ENCODE peak calls at places on chromosomes 12 and 14, in seven cellular contexts. S, R, N, W, J, V and P are unnamed samples.

GRCh38 chr12:58877243-58877743 is 43.0 kb downstream of the LRIG3 start:
- DNase-seq in S (peak; percentile 29), R (no peak), N (no peak), W (no peak), J (no peak), V (no peak), P (no peak)

GRCh38 chr14:29227631-29228030 is 461.0 kb downstream of the FOXG1 start:
- DNase-seq in S (no peak), R (no peak), N (no peak), W (no peak), J (no peak), V (no peak), P (no peak)

GRCh38 chr14:92415969-92416368 is 93.0 kb downstream of the SLC24A4 start:
- DNase-seq in S (no peak), R (no peak), N (no peak), W (no peak), J (no peak), V (no peak), P (no peak)

GRCh38 chr12:132711169-132711843 is 664 bp downstream of the PGAM5 start:
- DNase-seq in S (no peak), R (no peak), N (no peak), W (no peak), J (no peak), V (no peak), P (peak; percentile 30)

GRCh38 chr12:128268348-128268725 is 1.4 kb downstream of the TMEM132C start:
- DNase-seq in S (no peak), R (no peak), N (no peak), W (no peak), J (no peak), V (no peak), P (no peak)

GRCh38 chr14:32417956-32418552 is 89.0 kb downstream of the AKAP6 start:
- DNase-seq in S (peak; percentile 15), R (peak; percentile 22), N (no peak), W (no peak), J (no peak), V (no peak), P (no peak)

GRCh38 chr12:12975322-12976077 is 23.5 kb upstream of the GPRC5D start:
- DNase-seq in S (no peak), R (peak; percentile 33), N (no peak), W (no peak), J (no peak), V (no peak), P (no peak)

GRCh38 chr14:32509632-32510187 is 180.6 kb downstream of the AKAP6 start:
- DNase-seq in S (no peak), R (peak; percentile 74), N (no peak), W (no peak), J (no peak), V (peak; percentile 76), P (no peak)

GRCh38 chr12:14313379-14313778 is 52.1 kb upstream of the ATF7IP start:
- DNase-seq in S (no peak), R (no peak), N (no peak), W (no peak), J (no peak), V (no peak), P (no peak)

GRCh38 chr12:104137175-104137901 is 672 bp downstream of the NFYB start:
- DNase-seq in S (no peak), R (peak; percentile 29), N (peak; percentile 56), W (peak; percentile 76), J (peak; percentile 23), V (peak; percentile 12), P (peak; percentile 33)

GRCh38 chr14:72610831-72611200 is 283.1 kb downstream of the DPF3 start:
- DNase-seq in S (no peak), R (no peak), N (no peak), W (peak; percentile 42), J (no peak), V (no peak), P (peak; percentile 2)

GRCh38 chr12:54891717-54892478 is 37.6 kb downstream of the MUCL1 start:
- DNase-seq in S (no peak), R (no peak), N (no peak), W (no peak), J (no peak), V (no peak), P (no peak)

GRCh38 chr14:61644834-61645233 is 50.5 kb upstream of the HIF1A start:
- DNase-seq in S (no peak), R (no peak), N (no peak), W (no peak), J (no peak), V (no peak), P (no peak)

GRCh38 chr12:46843811-46844210 is 18.0 kb upstream of the SLC38A4 start:
- DNase-seq in S (no peak), R (no peak), N (no peak), W (no peak), J (no peak), V (no peak), P (no peak)

GRCh38 chr14:56854325-56854724 is 44.0 kb upstream of the OTX2 start:
- DNase-seq in S (no peak), R (no peak), N (no peak), W (no peak), J (no peak), V (no peak), P (no peak)

GRCh38 chr14:76337619-76338545 is 38.1 kb upstream of the ESRRB start:
- DNase-seq in S (no peak), R (no peak), N (no peak), W (no peak), J (no peak), V (no peak), P (no peak)

GRCh38 chr12:71397433-71397954 is 42.1 kb upstream of the LGR5 start:
- DNase-seq in S (no peak), R (no peak), N (no peak), W (no peak), J (no peak), V (no peak), P (no peak)

GRCh38 chr14:75132374-75133086 is 5.7 kb upstream of the NEK9 start:
- DNase-seq in S (no peak), R (peak; percentile 38), N (no peak), W (no peak), J (peak; percentile 24), V (peak; percentile 35), P (peak; percentile 49)

GRCh38 chr12:111748867-111749266 is 17.9 kb upstream of the ALDH2 start:
- DNase-seq in S (no peak), R (no peak), N (no peak), W (no peak), J (no peak), V (no peak), P (no peak)

GRCh38 chr14:65834812-65835211 is 422.3 kb downstream of the FUT8 start:
- DNase-seq in S (no peak), R (no peak), N (no peak), W (no peak), J (no peak), V (no peak), P (no peak)

GRCh38 chr14:106551265-106551664 is 1024.9 kb downstream of the TMEM121 start:
- DNase-seq in S (no peak), R (no peak), N (no peak), W (no peak), J (no peak), V (no peak), P (no peak)

GRCh38 chr14:106562451-106562850 is 1036.1 kb downstream of the TMEM121 start:
- DNase-seq in S (no peak), R (no peak), N (no peak), W (no peak), J (no peak), V (no peak), P (no peak)

GRCh38 chr14:106556665-106557289 is 1030.4 kb downstream of the TMEM121 start:
- DNase-seq in S (no peak), R (no peak), N (peak; percentile 77), W (no peak), J (peak; percentile 65), V (no peak), P (no peak)
- TF ChIP-seq CTCF in S (no peak), R (peak; percentile 6), N (peak; percentile 72), W (peak; percentile 42), J (peak; percentile 96), V (no peak), P (no peak)

GRCh38 chr12:99658950-99659349 is 11.4 kb downstream of the GARIN6 start:
- DNase-seq in S (no peak), R (no peak), N (no peak), W (no peak), J (no peak), V (no peak), P (no peak)
- TF ChIP-seq CTCF in S (no peak), R (peak; percentile 15), N (no peak), W (peak; percentile 68), J (no peak), V (no peak), P (peak; percentile 57)

DNA sequence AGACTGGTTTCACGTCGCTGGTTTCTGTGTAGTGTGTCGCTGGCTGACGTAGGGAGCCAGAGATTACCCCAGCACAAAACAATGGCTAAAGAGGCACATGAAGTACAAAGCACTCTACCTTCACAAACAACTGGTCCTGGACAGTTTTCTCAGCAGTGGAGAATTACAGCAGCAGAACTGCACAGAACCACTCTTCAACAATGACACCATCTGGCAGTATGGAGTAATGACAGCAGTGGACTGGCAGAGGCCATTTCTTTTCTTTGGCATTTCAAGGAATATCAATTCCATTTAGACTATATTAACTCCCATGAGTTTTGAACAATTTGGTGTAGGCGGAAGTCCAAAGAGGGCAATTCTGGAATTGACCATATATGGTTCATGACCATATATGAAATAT is 1074.1 kb downstream of the AACS start:
- DNase-seq in S (no peak), R (no peak), N (no peak), W (no peak), J (no peak), V (no peak), P (no peak)
- TF ChIP-seq CTCF in S (no peak), R (no peak), N (no peak), W (peak; percentile 39), J (no peak), V (no peak), P (no peak)

DNA sequence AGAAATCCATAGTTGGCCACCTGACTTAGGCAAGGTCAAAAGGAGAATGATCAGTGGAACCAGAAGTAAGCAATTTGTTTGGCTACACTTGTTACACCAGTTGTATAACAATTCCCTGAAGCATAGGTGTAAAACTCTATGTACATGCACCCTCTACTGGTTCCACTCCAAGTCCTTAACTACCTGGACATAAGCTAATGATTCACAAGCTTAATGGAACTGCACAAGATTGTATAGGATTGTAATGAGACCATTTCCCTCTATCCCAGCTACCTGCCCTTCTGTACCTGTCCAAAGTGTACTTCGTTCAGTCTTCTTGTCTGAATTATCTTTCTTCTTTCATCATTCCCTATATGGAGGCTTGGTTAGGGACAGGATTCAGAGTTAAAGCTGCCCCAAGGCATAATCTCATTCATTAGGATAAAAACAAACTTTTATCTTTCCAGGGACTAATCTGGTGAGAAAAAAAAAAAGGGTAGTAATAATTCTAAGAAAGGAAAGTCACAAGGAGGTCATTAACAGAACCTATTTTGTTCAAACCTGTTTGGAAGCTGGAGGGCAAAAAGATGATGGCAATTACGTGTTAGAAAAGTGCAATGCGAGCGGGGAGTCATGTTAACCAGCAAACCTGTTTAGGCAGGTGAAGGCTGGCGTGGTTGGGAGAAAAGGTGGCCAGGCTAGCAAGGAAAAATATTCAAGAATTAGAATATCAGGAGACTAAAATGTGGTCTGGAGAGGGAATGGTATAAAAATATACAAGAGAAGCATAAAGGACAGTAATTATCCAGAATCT is 2.8 kb upstream of the TMEM52B start:
- DNase-seq in S (no peak), R (no peak), N (no peak), W (no peak), J (no peak), V (no peak), P (no peak)
- TF ChIP-seq CTCF in S (no peak), R (no peak), N (no peak), W (no peak), J (no peak), V (no peak), P (peak; percentile 15)